ENCODE peak calls at places on chromosomes 2 and 18, in six cellular contexts. B, N, D, Z, Q and V are unnamed samples. For H3K4me1 and H3K36me3, the result is how much of the 10 kb centered on the place peaks cover.

GRCh38 chr18:71116535-71116934 is 827.7 kb downstream of the SOCS6 start:
- DNase-seq in B (no peak), N (peak), D (no peak), Z (no peak), Q (no peak), V (no peak)

GRCh38 chr2:221570321-221571107 is 1.6 kb downstream of the EPHA4 start:
- DNase-seq in B (no peak), N (peak), D (peak), Z (peak), Q (peak), V (peak)

GRCh38 chr2:18299423-18300212 is 260.8 kb downstream of the RDH14 start:
- DNase-seq in B (no peak), N (peak), D (no peak), Z (no peak), Q (no peak), V (no peak)

GRCh38 chr2:56806924-56807323 is 623.1 kb downstream of the CCDC85A start:
- DNase-seq in B (no peak), N (no peak), D (no peak), Z (no peak), Q (no peak), V (no peak)

GRCh38 chr2:103945083-103945482 is 908.8 kb upstream of the POU3F3 start:
- DNase-seq in B (no peak), N (no peak), D (no peak), Z (no peak), Q (no peak), V (no peak)

GRCh38 chr2:5250482-5250881 is 441.7 kb upstream of the SOX11 start:
- DNase-seq in B (no peak), N (no peak), D (no peak), Z (no peak), Q (no peak), V (no peak)

GRCh38 chr2:38534746-38535403 is 67.9 kb downstream of the HNRNPLL start:
- DNase-seq in B (no peak), N (no peak), D (no peak), Z (peak), Q (no peak), V (peak)

GRCh38 chr2:1664698-1665097 is 79.6 kb downstream of the PXDN start:
- DNase-seq in B (no peak), N (no peak), D (no peak), Z (no peak), Q (no peak), V (peak)

GRCh38 chr2:195710407-195710806 is 53.4 kb downstream of the SLC39A10 start:
- DNase-seq in B (no peak), N (no peak), D (no peak), Z (no peak), Q (no peak), V (no peak)

GRCh38 chr2:42545023-42545713 is 23.3 kb upstream of the MTA3 start:
- DNase-seq in B (no peak), N (no peak), D (no peak), Z (no peak), Q (no peak), V (no peak)

GRCh38 chr2:106990307-106990706 is 104.3 kb upstream of the ST6GAL2 start:
- DNase-seq in B (no peak), N (no peak), D (no peak), Z (no peak), Q (no peak), V (no peak)

GRCh38 chr2:219688560-219689445 is 61.4 kb downstream of the SLC4A3 start:
- DNase-seq in B (no peak), N (peak), D (peak), Z (no peak), Q (peak), V (no peak)

GRCh38 chr2:132609101-132609890 is 60.7 kb downstream of the LYPD1 start:
- DNase-seq in B (no peak), N (no peak), D (no peak), Z (no peak), Q (no peak), V (no peak)

GRCh38 chr2:224807153-224807964 is 91.2 kb upstream of the CCDC195 start:
- DNase-seq in B (no peak), N (no peak), D (no peak), Z (no peak), Q (no peak), V (no peak)

GRCh38 chr2:8132371-8132831 is 549.5 kb upstream of the ID2 start:
- DNase-seq in B (no peak), N (no peak), D (no peak), Z (no peak), Q (peak), V (no peak)

GRCh38 chr18:59303656-59304055 is 14.8 kb downstream of the CPLX4 start:
- DNase-seq in B (no peak), N (no peak), D (no peak), Z (no peak), Q (no peak), V (no peak)

GRCh38 chr2:84022810-84023431 is 436.2 kb downstream of the SUCLG1 start:
- DNase-seq in B (no peak), N (peak), D (no peak), Z (peak), Q (no peak), V (no peak)

GRCh38 chr2:23452397-23452796 is 67.4 kb downstream of the KLHL29 start:
- DNase-seq in B (no peak), N (peak), D (no peak), Z (no peak), Q (no peak), V (no peak)

GRCh38 chr2:9336209-9336533 is 87.2 kb downstream of the ITGB1BP1 start:
- DNase-seq in B (no peak), N (no peak), D (no peak), Z (no peak), Q (no peak), V (no peak)

GRCh38 chr18:36828157-36828629 is 609 bp downstream of the TPGS2 start:
- DNase-seq in B (no peak), N (peak), D (peak), Z (peak), Q (no peak), V (no peak)

GRCh38 chr18:21179590-21180220 is 62.3 kb upstream of the GREB1L start:
- DNase-seq in B (no peak), N (peak), D (peak), Z (peak), Q (no peak), V (no peak)

GRCh38 chr2:29014811-29015414 is 33.8 kb downstream of the TOGARAM2 start:
- DNase-seq in B (peak), N (no peak), D (peak), Z (peak), Q (peak), V (peak)

GRCh38 chr2:11124760-11125068 is 30.6 kb upstream of the SLC66A3 start:
- DNase-seq in B (no peak), N (no peak), D (no peak), Z (no peak), Q (no peak), V (no peak)
- TF ChIP-seq CTCF in B (peak), N (no peak), D (no peak), Z (no peak), Q (no peak), V (no peak)

GRCh38 chr2:174492963-174493431 is 6.2 kb upstream of the GPR155 start:
- DNase-seq in B (no peak), N (no peak), D (no peak), Z (peak), Q (no peak), V (peak)
- H3K4me1 ChIP-seq in B (under half), N (under half), D (under half), Z (under half), Q (under half), V (under half)

DNA sequence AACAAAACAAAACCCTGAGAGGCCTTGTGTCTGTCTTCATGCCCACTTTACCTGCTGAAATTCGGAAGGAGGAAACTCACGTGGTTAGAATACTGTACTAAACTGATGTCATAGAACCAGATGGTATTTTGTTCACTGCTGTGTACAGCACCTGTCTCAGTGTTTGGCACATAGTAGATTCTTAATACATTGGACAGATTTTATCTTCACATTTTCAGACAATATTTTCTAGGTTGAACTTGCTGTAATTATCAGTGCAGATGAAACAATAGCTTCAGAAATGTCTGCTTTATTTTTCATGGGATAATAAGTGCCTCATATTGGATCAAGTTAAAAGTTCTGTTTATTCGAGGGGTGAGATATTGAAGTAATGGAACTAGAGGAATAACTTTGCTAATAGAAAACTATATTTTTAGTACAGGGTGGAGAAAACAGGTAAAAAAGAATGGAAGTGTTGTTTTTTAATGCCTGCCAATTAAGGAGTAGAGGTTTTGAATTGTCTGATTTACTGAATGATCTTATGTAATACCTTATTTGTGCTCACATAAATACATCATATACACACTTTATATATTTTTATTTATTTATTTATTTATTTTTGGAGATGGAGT is 23.7 kb downstream of the DDX1 start:
- DNase-seq in B (no peak), N (no peak), D (no peak), Z (no peak), Q (no peak), V (no peak)
- H3K36me3 ChIP-seq in B (half or more), N (under half), D (under half), Z (under half), Q (under half), V (under half)

DNA sequence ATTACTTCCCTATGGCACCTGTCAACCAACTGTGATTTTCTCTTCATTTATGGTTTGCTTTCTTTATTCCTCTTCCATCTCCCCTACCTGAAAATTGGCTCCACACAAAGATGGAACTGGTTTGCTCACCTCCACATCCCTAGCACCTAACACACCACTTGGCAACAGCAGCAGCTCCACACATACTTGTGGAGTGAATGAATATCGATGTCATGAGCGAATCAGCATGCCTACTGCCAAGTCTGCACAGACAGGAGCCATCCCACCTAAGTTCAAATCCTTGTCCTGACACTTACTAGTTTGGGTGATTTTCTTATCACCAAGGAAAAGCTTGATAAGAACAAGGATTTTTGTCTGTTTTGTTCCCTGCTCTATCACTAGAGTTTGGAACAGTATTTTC is 191.4 kb upstream of the TMEM200C start:
- DNase-seq in B (no peak), N (no peak), D (no peak), Z (no peak), Q (no peak), V (no peak)
- TF ChIP-seq CTCF in B (no peak), N (no peak), D (no peak), Z (no peak), Q (no peak), V (no peak)

GRCh38 chr18:29594494-29594893 is 1417.6 kb upstream of the CDH2 start:
- DNase-seq in B (no peak), N (no peak), D (no peak), Z (no peak), Q (no peak), V (no peak)

GRCh38 chr18:29586210-29586609 is 1409.3 kb upstream of the CDH2 start:
- DNase-seq in B (no peak), N (no peak), D (no peak), Z (no peak), Q (no peak), V (no peak)

DNA sequence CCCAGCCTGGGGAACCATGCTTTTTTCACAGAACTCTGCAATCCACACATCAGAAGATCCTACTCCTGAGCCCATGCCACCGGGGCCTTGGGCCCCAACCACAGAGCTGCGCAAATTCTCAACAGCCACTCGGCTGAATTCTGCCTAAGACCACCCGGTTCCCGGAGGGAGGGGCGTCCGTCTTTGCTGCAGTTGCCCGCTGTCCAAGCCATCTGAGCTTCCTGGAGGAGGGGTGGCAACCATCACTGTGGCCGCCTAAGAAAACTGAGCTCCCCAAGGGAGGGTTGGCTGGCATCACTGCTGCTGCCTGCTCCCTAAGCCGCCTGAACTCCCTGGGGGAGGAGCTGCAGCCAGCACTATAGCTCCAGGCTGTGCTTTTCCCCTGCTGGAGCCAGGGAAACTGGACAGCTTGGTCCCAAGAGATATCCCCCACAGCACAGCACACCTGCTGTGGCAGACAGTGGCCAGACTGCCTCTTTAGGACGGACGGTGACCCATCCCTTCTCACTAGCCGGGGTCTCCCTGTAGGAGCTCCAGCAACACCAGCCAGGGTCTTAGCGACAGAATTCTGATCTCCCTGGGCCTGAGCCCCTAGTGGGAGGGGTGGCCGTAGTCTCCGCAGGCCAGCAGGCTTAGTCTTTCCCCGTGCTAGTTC is 1411.6 kb upstream of the CDH2 start:
- DNase-seq in B (no peak), N (no peak), D (no peak), Z (no peak), Q (no peak), V (no peak)
- H3K4me1 ChIP-seq in B (under half), N (under half), D (under half), Z (under half), Q (under half), V (under half)

DNA sequence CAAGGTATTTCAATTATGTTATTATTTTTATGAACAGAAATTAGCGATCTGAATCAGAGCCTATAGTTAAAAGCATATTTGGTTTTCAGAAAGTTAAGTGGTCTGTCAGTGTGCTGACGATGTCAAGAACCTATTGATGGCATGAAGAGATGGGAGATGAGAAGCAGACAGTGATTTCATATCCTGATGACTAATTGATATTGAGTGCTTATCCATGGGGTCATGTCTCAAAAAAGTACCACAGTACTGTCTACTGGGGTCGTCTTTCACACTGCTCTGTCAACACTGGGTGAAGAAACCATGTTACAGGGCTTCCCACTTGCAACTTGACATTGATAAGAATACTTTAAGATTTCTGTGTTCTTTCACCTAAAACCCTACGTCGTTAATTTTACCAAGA is 297.1 kb downstream of the AFF3 start:
- DNase-seq in B (no peak), N (no peak), D (no peak), Z (no peak), Q (no peak), V (no peak)
- H3K36me3 ChIP-seq in B (under half), N (under half), D (under half), Z (under half), Q (under half), V (under half)

GRCh38 chr2:99072556-99072955 is 69.0 kb upstream of the C2orf15 start:
- DNase-seq in B (no peak), N (no peak), D (no peak), Z (no peak), Q (no peak), V (no peak)
- TF ChIP-seq CTCF in B (no peak), N (no peak), D (no peak), Z (no peak), Q (no peak), V (no peak)

GRCh38 chr2:36748166-36748565 is 51.7 kb downstream of the VIT start:
- DNase-seq in B (no peak), N (no peak), D (no peak), Z (no peak), Q (no peak), V (no peak)
- H3K4me1 ChIP-seq in B (under half), N (under half), D (under half), Z (under half), Q (under half), V (under half)